ENCODE peak calls at places on chromosomes 12 and 14, in five cellular contexts. Z is PC-9, L is body of pancreas, S is uterus, P is AG09309. U is an unnamed sample.

GRCh38 chr12:3130053-3130805 is 53.0 kb downstream of the TSPAN9 start:
- DNase-seq in Z (no peak), L (no peak), S (no peak), P (no peak), U (no peak)

GRCh38 chr12:57781241-57781640 is 1.3 kb upstream of the TSFM start:
- DNase-seq in Z (no peak), L (no peak), S (no peak), P (no peak), U (no peak)

GRCh38 chr12:10293570-10294227 is 14.0 kb upstream of the KLRD1 start:
- DNase-seq in Z (no peak), L (no peak), S (no peak), P (no peak), U (no peak)

GRCh38 chr14:104977008-104977680 is 1.0 kb downstream of the AHNAK2 start:
- DNase-seq in Z (no peak), L (no peak), S (no peak), P (no peak), U (no peak)

GRCh38 chr12:131867891-131868675 is 26.3 kb upstream of the ULK1 start:
- DNase-seq in Z (no peak), L (no peak), S (no peak), P (no peak), U (no peak)

GRCh38 chr12:122928033-122928890 is 32.3 kb upstream of the VPS37B start:
- DNase-seq in Z (no peak), L (no peak), S (no peak), P (no peak), U (no peak)

GRCh38 chr12:45637706-45638105 is 91.8 kb upstream of the ARID2 start:
- DNase-seq in Z (peak; percentile 85), L (no peak), S (no peak), P (no peak), U (peak; percentile 51)

GRCh38 chr14:63993992-63994391 is 141.2 kb downstream of the SYNE2 start:
- DNase-seq in Z (no peak), L (no peak), S (no peak), P (no peak), U (no peak)

DNA sequence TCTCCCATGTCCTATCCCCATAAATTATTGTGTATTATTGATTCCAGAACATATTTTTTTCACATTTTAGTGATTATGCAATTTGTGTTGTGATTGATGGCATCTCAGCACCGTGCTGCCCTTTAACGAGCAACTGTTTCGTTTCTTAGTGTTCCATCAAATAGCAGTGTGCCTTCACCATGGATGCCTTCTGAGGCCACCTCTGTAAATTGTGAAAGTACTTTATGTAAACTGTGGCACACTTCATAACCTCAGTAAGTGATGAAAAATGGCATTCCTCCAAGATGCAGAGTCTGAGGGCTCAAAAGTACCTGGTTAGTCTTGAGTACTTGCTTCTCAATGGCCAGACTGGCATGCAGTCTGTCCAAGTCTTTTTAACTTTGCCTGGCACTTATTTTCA is 8.2 kb downstream of the CHST11 start:
- DNase-seq in Z (no peak), L (no peak), S (no peak), P (no peak), U (no peak)
- H3K4me3 ChIP-seq in Z (no peak overlapping the region), L (no peak overlapping the region), S (no peak overlapping the region), P (no peak overlapping the region), U (no peak overlapping the region)

GRCh38 chr14:24401810-24402702 is 3.3 kb downstream of the NYNRIN start:
- DNase-seq in Z (no peak), L (no peak), S (no peak), P (no peak), U (no peak)

GRCh38 chr14:24399981-24400718 is 1.3 kb downstream of the NYNRIN start:
- DNase-seq in Z (no peak), L (no peak), S (no peak), P (no peak), U (no peak)

GRCh38 chr14:24406416-24406815 is 7.6 kb downstream of the NYNRIN start:
- DNase-seq in Z (no peak), L (no peak), S (no peak), P (no peak), U (no peak)

GRCh38 chr14:24404814-24405213 is 6.0 kb downstream of the NYNRIN start:
- DNase-seq in Z (no peak), L (no peak), S (no peak), P (no peak), U (no peak)

DNA sequence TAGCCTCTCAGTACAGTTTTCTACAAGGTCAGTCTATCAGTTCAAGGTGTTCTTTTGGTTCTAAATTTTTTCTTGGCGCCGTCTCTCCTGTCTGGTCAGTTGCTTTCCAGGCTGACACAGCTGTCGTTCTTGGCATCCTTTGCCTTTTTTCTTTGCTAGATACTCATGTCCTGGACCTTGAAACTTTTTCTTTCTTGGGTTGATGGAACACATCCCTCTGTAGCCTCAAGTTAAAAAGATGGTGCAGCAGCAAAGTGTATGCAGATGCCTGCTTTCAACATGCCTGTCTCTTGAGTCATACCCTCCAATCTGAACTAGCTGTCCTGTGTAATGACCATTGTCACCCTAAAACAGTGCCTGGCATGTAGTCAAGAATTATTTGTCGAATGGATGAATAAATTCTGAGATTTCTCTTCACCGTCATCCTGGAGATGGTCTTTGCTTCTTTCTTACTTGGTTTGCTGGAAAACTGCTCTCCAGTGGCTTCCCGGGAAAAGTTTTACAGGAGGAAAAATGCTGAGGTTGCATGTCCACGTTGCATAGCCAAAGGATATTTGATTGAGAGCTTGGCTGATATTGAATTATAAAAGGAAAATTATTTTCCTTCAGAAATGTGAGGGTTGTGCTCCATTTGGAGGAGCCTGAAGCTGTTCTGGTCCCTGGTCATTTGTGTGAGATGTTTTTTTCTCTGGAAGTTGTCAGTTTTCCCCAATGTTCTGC is 4.7 kb downstream of the NYNRIN start:
- DNase-seq in Z (no peak), L (no peak), S (no peak), P (no peak), U (no peak)
- H3K4me3 ChIP-seq in Z (no peak overlapping the region), L (no peak overlapping the region), S (no peak overlapping the region), P (no peak overlapping the region), U (no peak overlapping the region)

DNA sequence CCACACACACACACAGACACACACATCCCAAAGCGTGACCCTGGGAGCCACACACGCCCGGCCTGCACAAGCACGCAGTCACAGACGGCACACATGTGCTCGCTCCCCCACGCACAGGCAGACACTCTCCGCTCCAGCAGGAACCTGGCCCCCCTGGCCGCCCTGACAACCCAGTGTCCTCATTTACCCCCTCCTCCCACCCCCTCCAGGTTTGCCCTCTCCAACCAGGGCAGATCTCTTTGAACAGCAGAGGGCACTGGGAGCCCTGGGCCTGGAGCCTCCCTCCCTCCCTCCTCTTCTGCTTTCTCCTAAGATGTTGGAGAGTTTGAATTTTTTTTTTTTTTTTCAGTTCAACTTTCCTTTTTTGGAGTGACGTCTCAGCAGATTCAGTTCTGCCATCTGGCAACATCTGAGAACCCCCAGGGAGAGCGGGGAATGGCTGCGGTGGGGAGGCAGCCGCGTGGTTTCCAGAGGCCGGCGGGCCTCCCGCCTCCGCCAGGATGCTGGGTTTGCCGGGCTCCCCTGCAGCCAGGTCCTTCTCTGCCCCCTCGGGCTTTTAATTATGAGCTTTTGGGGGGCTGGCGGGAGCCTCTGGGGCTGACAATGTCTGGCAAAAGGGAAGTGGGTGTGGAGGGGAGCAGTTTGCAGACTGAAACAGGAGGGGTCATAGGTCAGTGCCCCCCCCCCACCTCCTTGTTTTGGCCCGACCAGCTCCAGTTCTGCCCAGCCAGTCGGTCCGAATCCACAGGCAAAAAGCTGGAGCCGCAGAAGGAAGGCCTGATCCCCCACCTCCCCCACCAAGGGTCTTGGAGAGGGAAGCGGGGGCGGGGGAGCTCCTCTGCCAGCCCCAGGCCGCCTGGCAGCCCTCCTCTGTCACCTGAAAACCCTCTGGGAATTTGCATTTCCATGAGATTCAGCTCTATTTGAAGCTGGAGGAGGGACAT is 1.3 kb upstream of the NCOR2 start:
- DNase-seq in Z (no peak), L (peak; percentile 45), S (peak; percentile 87), P (peak; percentile 87), U (peak; percentile 87)
- H3K4me3 ChIP-seq in Z (no peak overlapping the region), L (no peak overlapping the region), S (peak overlapping the region; percentile 37), P (no peak overlapping the region), U (no peak overlapping the region)

GRCh38 chr12:6765048-6765633 is 1.0 kb upstream of the PTMS start:
- DNase-seq in Z (no peak), L (no peak), S (no peak), P (no peak), U (no peak)
- H3K4me3 ChIP-seq in Z (peak overlapping the region; percentile 70), L (no peak overlapping the region), S (peak overlapping the region; percentile 72), P (no peak overlapping the region), U (peak overlapping the region; percentile 93)

DNA sequence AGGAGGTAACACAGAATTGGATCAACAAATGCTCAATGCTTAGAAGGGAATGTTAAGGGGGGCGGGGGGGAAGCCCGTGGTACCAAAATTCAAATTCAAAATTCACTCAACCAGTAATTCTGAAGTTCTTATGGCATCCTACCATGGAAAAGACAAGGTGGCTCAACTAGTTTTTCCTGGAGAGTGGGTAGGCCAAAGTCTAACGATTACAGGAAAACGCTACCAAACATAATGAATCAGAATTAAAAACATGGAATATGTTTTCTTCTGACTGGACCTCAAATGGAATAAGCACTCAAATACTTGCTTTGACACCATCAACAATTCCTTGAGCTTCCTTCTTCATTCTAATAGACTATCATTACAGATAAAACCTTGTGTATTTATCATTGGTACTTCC is 2.3 kb downstream of the NACA start:
- DNase-seq in Z (peak; percentile 48), L (no peak), S (no peak), P (no peak), U (no peak)
- H3K4me3 ChIP-seq in Z (peak overlapping the region; percentile 99), L (no peak overlapping the region), S (no peak overlapping the region), P (no peak overlapping the region), U (peak overlapping the region; percentile 95)